ENCODE peak calls at places on chromosomes 3 and 15, in eight cellular contexts. S is NCI-H1436; G is psoas muscle; W is aorta; M is EH; C is stimulated activated CD4-positive, alpha-beta T cell treated with anti-CD3 and anti-CD28 coated beads, Interleukin-15, amount 100 ng/mL, for 1 hour; I is endothelial cell; A is neural crest cell. Q is an unnamed sample.

GRCh38 chr3:51637941-51638471 is 33.0 kb upstream of the TEX264 start:
- DNase-seq in S (no peak), G (no peak), W (no peak), M (peak; percentile 71), C (no peak), I (peak; percentile 61), A (peak; percentile 25), Q (peak; percentile 47)

GRCh38 chr3:101039285-101039684 is 46.1 kb upstream of the ABI3BP start:
- DNase-seq in S (no peak), G (no peak), W (no peak), M (no peak), C (no peak), I (no peak), A (no peak), Q (no peak)

GRCh38 chr15:82051664-82052063 is 5.8 kb upstream of the MEX3B start:
- DNase-seq in S (no peak), G (no peak), W (no peak), M (peak; percentile 17), C (no peak), I (no peak), A (no peak), Q (no peak)

GRCh38 chr15:90141646-90142045 is 39.4 kb upstream of the IDH2 start:
- DNase-seq in S (no peak), G (no peak), W (no peak), M (peak; percentile 71), C (no peak), I (no peak), A (no peak), Q (no peak)

GRCh38 chr15:31024330-31024729 is 32.9 kb upstream of the MTMR10 start:
- DNase-seq in S (no peak), G (no peak), W (no peak), M (peak; percentile 99), C (no peak), I (peak; percentile 31), A (no peak), Q (peak; percentile 67)

GRCh38 chr15:77838061-77838460 is 205.3 kb upstream of the LINGO1 start:
- DNase-seq in S (no peak), G (no peak), W (peak; percentile 37), M (no peak), C (no peak), I (no peak), A (no peak), Q (no peak)

GRCh38 chr15:101156509-101157159 is 95.2 kb downstream of the CHSY1 start:
- DNase-seq in S (peak; percentile 48), G (no peak), W (peak; percentile 17), M (peak; percentile 65), C (no peak), I (no peak), A (no peak), Q (no peak)

GRCh38 chr3:99473321-99473751 is 165.1 kb upstream of the COL8A1 start:
- DNase-seq in S (no peak), G (no peak), W (no peak), M (peak; percentile 82), C (no peak), I (no peak), A (no peak), Q (no peak)

GRCh38 chr3:196604548-196604947 is 34.9 kb upstream of the NRROS start:
- DNase-seq in S (peak; percentile 30), G (no peak), W (no peak), M (no peak), C (peak; percentile 30), I (no peak), A (no peak), Q (peak; percentile 57)

GRCh38 chr3:125582707-125583106 is 12.6 kb downstream of the OSBPL11 start:
- DNase-seq in S (no peak), G (no peak), W (no peak), M (peak; percentile 28), C (no peak), I (no peak), A (no peak), Q (peak; percentile 20)

GRCh38 chr15:59644757-59645156 is 12.6 kb downstream of the GTF2A2 start:
- DNase-seq in S (no peak), G (no peak), W (no peak), M (peak; percentile 18), C (no peak), I (no peak), A (no peak), Q (no peak)

GRCh38 chr3:195537995-195538394 is 5.1 kb downstream of the PPP1R2 start:
- DNase-seq in S (no peak), G (no peak), W (no peak), M (no peak), C (no peak), I (no peak), A (no peak), Q (no peak)

GRCh38 chr3:116034797-116035196 is 410.5 kb downstream of the LSAMP start:
- DNase-seq in S (peak; percentile 20), G (no peak), W (no peak), M (no peak), C (no peak), I (no peak), A (no peak), Q (no peak)

GRCh38 chr15:43225201-43225949 is 4.6 kb upstream of the EPB42 start:
- DNase-seq in S (peak; percentile 33), G (no peak), W (no peak), M (peak; percentile 69), C (no peak), I (peak; percentile 41), A (no peak), Q (peak; percentile 52)

GRCh38 chr3:61927332-61927731 is 366.0 kb downstream of the PTPRG start:
- DNase-seq in S (no peak), G (peak; percentile 76), W (peak; percentile 87), M (peak; percentile 87), C (no peak), I (no peak), A (no peak), Q (peak; percentile 11)

GRCh38 chr3:153783106-153783505 is 338.1 kb upstream of the ARHGEF26 start:
- DNase-seq in S (no peak), G (no peak), W (no peak), M (no peak), C (no peak), I (no peak), A (no peak), Q (no peak)

GRCh38 chr15:45616901-45617323 is 17.9 kb upstream of the SQOR start:
- DNase-seq in S (no peak), G (no peak), W (no peak), M (no peak), C (no peak), I (no peak), A (no peak), Q (no peak)

GRCh38 chr3:27800261-27800660 is 78.1 kb upstream of the EOMES start:
- DNase-seq in S (no peak), G (no peak), W (no peak), M (no peak), C (no peak), I (no peak), A (no peak), Q (no peak)

GRCh38 chr3:158727499-158728377 is 4.5 kb downstream of the RARRES1 start:
- DNase-seq in S (peak; percentile 58), G (no peak), W (no peak), M (peak; percentile 74), C (no peak), I (peak; percentile 51), A (peak; percentile 51), Q (peak; percentile 52)

GRCh38 chr3:13290941-13291340 is 129.2 kb downstream of the NUP210 start:
- DNase-seq in S (no peak), G (no peak), W (no peak), M (no peak), C (no peak), I (no peak), A (no peak), Q (no peak)

GRCh38 chr15:64634020-64634419 is 141.4 kb downstream of the RBPMS2 start:
- DNase-seq in S (peak; percentile 16), G (no peak), W (no peak), M (no peak), C (no peak), I (peak; percentile 24), A (peak; percentile 8), Q (peak; percentile 39)

GRCh38 chr15:90891346-90891949 is 7.1 kb downstream of the FES start:
- DNase-seq in S (no peak), G (no peak), W (no peak), M (no peak), C (no peak), I (no peak), A (no peak), Q (no peak)

GRCh38 chr15:45129651-45130129 is at the start of the genes DUOX1 and DUOXA1:
- DNase-seq in S (peak; percentile 26), G (peak; percentile 47), W (no peak), M (no peak), C (peak; percentile 27), I (peak; percentile 29), A (no peak), Q (no peak)

GRCh38 chr15:40536501-40536900 is 28.3 kb downstream of the CCDC32 start:
- DNase-seq in S (no peak), G (no peak), W (no peak), M (peak; percentile 18), C (no peak), I (no peak), A (no peak), Q (no peak)